ENCODE peak calls at places on chromosomes 4 and X, in five cellular contexts. One of them, this sample, is unnamed. For H3K4me1 and H3K9me3, the result is how much of the 10 kb centered on the place peaks cover.

GRCh38 chr4:8917868-8918783 is 46.5 kb upstream of the HMX1 start:
- DNase-seq in GM23248: peak
- DNase-seq in heart left ventricle: peak
- DNase-seq in lower lobe of right lung: peak
- DNase-seq in mammary epithelial cell: peak
- DNase-seq in this sample: peak

GRCh38 chrX:28135378-28136047 is 154.3 kb upstream of the DCAF8L1 start:
- DNase-seq in GM23248: no peak
- DNase-seq in heart left ventricle: no peak
- DNase-seq in lower lobe of right lung: no peak
- DNase-seq in mammary epithelial cell: no peak
- DNase-seq in this sample: no peak

GRCh38 chr4:186759990-186760389 is 36.3 kb upstream of the FAT1 start:
- DNase-seq in GM23248: no peak
- DNase-seq in heart left ventricle: no peak
- DNase-seq in lower lobe of right lung: no peak
- DNase-seq in mammary epithelial cell: no peak
- DNase-seq in this sample: no peak

GRCh38 chr4:47968847-47969246 is 47.6 kb downstream of the CNGA1 start:
- DNase-seq in GM23248: no peak
- DNase-seq in heart left ventricle: no peak
- DNase-seq in lower lobe of right lung: no peak
- DNase-seq in mammary epithelial cell: no peak
- DNase-seq in this sample: no peak

GRCh38 chr4:162406637-162407370 is 243.0 kb upstream of the FSTL5 start:
- DNase-seq in GM23248: no peak
- DNase-seq in heart left ventricle: no peak
- DNase-seq in lower lobe of right lung: no peak
- DNase-seq in mammary epithelial cell: no peak
- DNase-seq in this sample: no peak

GRCh38 chr4:53309321-53310020 is 56.4 kb downstream of the SCFD2 start:
- DNase-seq in GM23248: peak
- DNase-seq in heart left ventricle: no peak
- DNase-seq in lower lobe of right lung: no peak
- DNase-seq in mammary epithelial cell: no peak
- DNase-seq in this sample: no peak

GRCh38 chrX:104098919-104099318 is 13.4 kb upstream of the ZCCHC18 start:
- DNase-seq in GM23248: no peak
- DNase-seq in heart left ventricle: no peak
- DNase-seq in lower lobe of right lung: no peak
- DNase-seq in mammary epithelial cell: no peak
- DNase-seq in this sample: no peak

GRCh38 chrX:77442728-77443127 is 4.5 kb upstream of the FGF16 start:
- DNase-seq in GM23248: peak
- DNase-seq in heart left ventricle: no peak
- DNase-seq in lower lobe of right lung: no peak
- DNase-seq in mammary epithelial cell: peak
- DNase-seq in this sample: no peak

GRCh38 chr4:125070869-125071268 is 243.9 kb upstream of the FAT4 start:
- DNase-seq in GM23248: no peak
- DNase-seq in heart left ventricle: no peak
- DNase-seq in lower lobe of right lung: no peak
- DNase-seq in mammary epithelial cell: no peak
- DNase-seq in this sample: no peak

GRCh38 chr4:80011636-80012236 is 61.3 kb downstream of the ANTXR2 start:
- DNase-seq in GM23248: peak
- DNase-seq in heart left ventricle: no peak
- DNase-seq in lower lobe of right lung: no peak
- DNase-seq in mammary epithelial cell: no peak
- DNase-seq in this sample: no peak

GRCh38 chr4:27088491-27088890 is 227.8 kb downstream of the STIM2 start:
- DNase-seq in GM23248: no peak
- DNase-seq in heart left ventricle: no peak
- DNase-seq in lower lobe of right lung: no peak
- DNase-seq in mammary epithelial cell: no peak
- DNase-seq in this sample: no peak

GRCh38 chr4:13481569-13481968 is 2.6 kb downstream of the RAB28 start:
- DNase-seq in GM23248: peak
- DNase-seq in heart left ventricle: no peak
- DNase-seq in lower lobe of right lung: no peak
- DNase-seq in mammary epithelial cell: peak
- DNase-seq in this sample: no peak

GRCh38 chrX:119981286-119982070 is 37.9 kb upstream of the NKAP start:
- DNase-seq in GM23248: peak
- DNase-seq in heart left ventricle: no peak
- DNase-seq in lower lobe of right lung: no peak
- DNase-seq in mammary epithelial cell: peak
- DNase-seq in this sample: peak

GRCh38 chrX:20230406-20230805 is 36.3 kb downstream of the RPS6KA3 start:
- DNase-seq in GM23248: no peak
- DNase-seq in heart left ventricle: no peak
- DNase-seq in lower lobe of right lung: no peak
- DNase-seq in mammary epithelial cell: no peak
- DNase-seq in this sample: no peak

GRCh38 chr4:98722000-98722399 is 63.6 kb upstream of the TSPAN5 start:
- DNase-seq in GM23248: peak
- DNase-seq in heart left ventricle: no peak
- DNase-seq in lower lobe of right lung: no peak
- DNase-seq in mammary epithelial cell: peak
- DNase-seq in this sample: no peak

GRCh38 chr4:3644849-3645627 is 112.8 kb upstream of the LRPAP1 start:
- DNase-seq in GM23248: peak
- DNase-seq in heart left ventricle: no peak
- DNase-seq in lower lobe of right lung: no peak
- DNase-seq in mammary epithelial cell: no peak
- DNase-seq in this sample: no peak

GRCh38 chrX:38800981-38801845 is at the start of gene MID1IP1:
- DNase-seq in GM23248: peak
- DNase-seq in heart left ventricle: peak
- DNase-seq in lower lobe of right lung: peak
- DNase-seq in mammary epithelial cell: peak
- DNase-seq in this sample: peak

GRCh38 chrX:124405868-124406267 is 59.5 kb downstream of the SH2D1A start:
- DNase-seq in GM23248: no peak
- DNase-seq in heart left ventricle: no peak
- DNase-seq in lower lobe of right lung: no peak
- DNase-seq in mammary epithelial cell: no peak
- DNase-seq in this sample: no peak

GRCh38 chr4:121113680-121114079 is 41.3 kb upstream of the NDNF start:
- DNase-seq in GM23248: no peak
- DNase-seq in heart left ventricle: no peak
- DNase-seq in lower lobe of right lung: no peak
- DNase-seq in mammary epithelial cell: no peak
- DNase-seq in this sample: no peak

GRCh38 chr4:8435656-8436121 is 4.8 kb downstream of the ACOX3 start:
- DNase-seq in GM23248: peak
- DNase-seq in heart left ventricle: no peak
- DNase-seq in lower lobe of right lung: no peak
- DNase-seq in mammary epithelial cell: peak
- DNase-seq in this sample: peak

GRCh38 chrX:56130013-56130412 is 102.1 kb upstream of the KLF8 start:
- DNase-seq in GM23248: no peak
- DNase-seq in heart left ventricle: no peak
- DNase-seq in lower lobe of right lung: no peak
- DNase-seq in mammary epithelial cell: no peak
- DNase-seq in this sample: no peak

GRCh38 chrX:68995780-68996551 is 167.1 kb downstream of the EFNB1 start:
- DNase-seq in GM23248: no peak
- DNase-seq in heart left ventricle: peak
- DNase-seq in lower lobe of right lung: no peak
- DNase-seq in mammary epithelial cell: peak
- DNase-seq in this sample: no peak

GRCh38 chrX:132023117-132023895 is at the start of gene STK26:
- DNase-seq in GM23248: peak
- DNase-seq in heart left ventricle: peak
- DNase-seq in lower lobe of right lung: peak
- DNase-seq in mammary epithelial cell: peak
- DNase-seq in this sample: peak

GRCh38 chr4:183601381-183601780 is 57.6 kb downstream of the RWDD4 start:
- DNase-seq in GM23248: no peak
- DNase-seq in heart left ventricle: no peak
- DNase-seq in lower lobe of right lung: no peak
- DNase-seq in mammary epithelial cell: no peak
- DNase-seq in this sample: no peak

GRCh38 chr4:74464291-74464690 is 19.4 kb downstream of the AREG start:
- DNase-seq in GM23248: no peak
- DNase-seq in heart left ventricle: no peak
- DNase-seq in lower lobe of right lung: no peak
- DNase-seq in mammary epithelial cell: no peak
- DNase-seq in this sample: no peak
- H3K4me1 ChIP-seq in GM23248: under half
- H3K4me1 ChIP-seq in heart left ventricle: under half
- H3K4me1 ChIP-seq in lower lobe of right lung: under half
- H3K4me1 ChIP-seq in mammary epithelial cell: under half
- H3K4me1 ChIP-seq in this sample: under half

DNA sequence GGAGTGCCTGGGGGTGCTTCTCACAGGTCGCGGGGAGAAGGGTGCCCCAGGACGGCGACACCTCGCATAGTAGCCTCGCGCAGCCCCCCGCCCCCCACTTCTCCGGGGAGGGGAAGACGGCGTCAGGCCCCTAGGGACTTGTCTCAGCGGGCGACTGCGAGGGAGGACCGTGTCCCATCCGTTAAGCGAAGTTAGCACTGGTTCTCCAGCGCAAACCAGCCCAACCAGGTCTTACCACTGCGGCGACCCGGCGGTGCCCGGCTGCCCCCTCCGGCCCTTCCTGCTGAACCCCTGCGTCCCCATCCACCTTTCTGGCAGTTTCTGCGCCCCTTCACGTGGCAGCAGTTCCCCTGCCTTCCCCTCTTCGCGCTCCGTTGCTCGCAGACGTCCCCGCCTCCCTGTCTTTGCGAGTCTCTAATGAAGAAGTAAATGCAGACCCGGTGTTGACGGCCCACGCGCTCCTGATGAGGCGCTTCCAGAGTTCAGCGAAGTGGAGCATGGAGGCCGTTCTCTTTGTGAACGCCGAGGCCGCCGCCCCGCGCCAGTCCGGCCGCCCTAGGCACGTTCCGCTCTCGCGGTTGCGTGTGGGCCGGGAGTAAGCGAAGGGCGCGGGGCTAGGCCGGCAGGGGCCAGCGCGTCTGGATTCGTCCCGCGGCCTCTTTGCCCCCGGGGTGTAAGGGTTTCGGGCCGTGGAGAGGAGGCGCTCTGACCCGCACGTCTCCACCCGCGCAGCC is 3.0 kb downstream of the SLIT2 start:
- DNase-seq in GM23248: peak
- DNase-seq in heart left ventricle: peak
- DNase-seq in lower lobe of right lung: peak
- DNase-seq in mammary epithelial cell: no peak
- DNase-seq in this sample: no peak
- H3K9me3 ChIP-seq in GM23248: under half
- H3K9me3 ChIP-seq in heart left ventricle: under half
- H3K9me3 ChIP-seq in lower lobe of right lung: under half
- H3K9me3 ChIP-seq in mammary epithelial cell: under half
- H3K9me3 ChIP-seq in this sample: under half

DNA sequence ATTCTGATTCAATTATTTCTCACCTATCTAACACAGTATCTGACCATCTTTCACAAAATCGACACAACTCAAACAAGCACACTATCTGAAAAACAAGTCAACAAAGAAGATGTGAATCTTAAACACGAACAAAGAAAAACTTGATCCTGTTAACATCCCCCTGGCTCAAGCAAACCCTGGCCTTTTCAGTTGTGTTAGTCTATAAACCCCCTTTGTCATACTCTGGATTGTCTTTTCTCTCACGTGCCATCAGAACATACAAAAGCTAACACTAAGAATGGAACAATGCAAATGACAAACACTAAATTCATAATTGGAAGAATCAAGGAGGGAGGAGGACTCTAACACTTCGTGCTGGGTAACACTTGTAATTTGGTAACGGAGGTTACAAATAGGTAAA is 168.7 kb downstream of the GASK1B start:
- DNase-seq in GM23248: no peak
- DNase-seq in heart left ventricle: no peak
- DNase-seq in lower lobe of right lung: no peak
- DNase-seq in mammary epithelial cell: no peak
- DNase-seq in this sample: no peak
- H3K4me1 ChIP-seq in GM23248: under half
- H3K4me1 ChIP-seq in heart left ventricle: under half
- H3K4me1 ChIP-seq in lower lobe of right lung: under half
- H3K4me1 ChIP-seq in mammary epithelial cell: under half
- H3K4me1 ChIP-seq in this sample: under half

GRCh38 chr4:206054-206453 is 81.8 kb downstream of the ZNF718 start:
- DNase-seq in GM23248: no peak
- DNase-seq in heart left ventricle: no peak
- DNase-seq in lower lobe of right lung: no peak
- DNase-seq in mammary epithelial cell: no peak
- DNase-seq in this sample: no peak

GRCh38 chr4:205097-205756 is 80.9 kb downstream of the ZNF718 start:
- DNase-seq in GM23248: no peak
- DNase-seq in heart left ventricle: no peak
- DNase-seq in lower lobe of right lung: no peak
- DNase-seq in mammary epithelial cell: no peak
- DNase-seq in this sample: no peak

GRCh38 chr4:200936-201335 is 76.6 kb downstream of the ZNF718 start:
- DNase-seq in GM23248: no peak
- DNase-seq in heart left ventricle: no peak
- DNase-seq in lower lobe of right lung: no peak
- DNase-seq in mammary epithelial cell: no peak
- DNase-seq in this sample: no peak
- H3K9me3 ChIP-seq in GM23248: under half
- H3K9me3 ChIP-seq in heart left ventricle: under half
- H3K9me3 ChIP-seq in lower lobe of right lung: half or more
- H3K9me3 ChIP-seq in mammary epithelial cell: under half
- H3K9me3 ChIP-seq in this sample: under half

GRCh38 chrX:48938721-48939416 is 18.5 kb downstream of the OTUD5 start:
- DNase-seq in GM23248: no peak
- DNase-seq in heart left ventricle: no peak
- DNase-seq in lower lobe of right lung: no peak
- DNase-seq in mammary epithelial cell: no peak
- DNase-seq in this sample: peak

GRCh38 chrX:48936429-48937064 is 17.7 kb upstream of the PIM2 start:
- DNase-seq in GM23248: no peak
- DNase-seq in heart left ventricle: no peak
- DNase-seq in lower lobe of right lung: no peak
- DNase-seq in mammary epithelial cell: no peak
- DNase-seq in this sample: no peak

GRCh38 chrX:48939417-48940228 is 17.8 kb downstream of the OTUD5 start:
- DNase-seq in GM23248: no peak
- DNase-seq in heart left ventricle: no peak
- DNase-seq in lower lobe of right lung: no peak
- DNase-seq in mammary epithelial cell: no peak
- DNase-seq in this sample: peak

GRCh38 chrX:48934581-48935331 is 15.9 kb upstream of the PIM2 start:
- DNase-seq in GM23248: no peak
- DNase-seq in heart left ventricle: no peak
- DNase-seq in lower lobe of right lung: no peak
- DNase-seq in mammary epithelial cell: no peak
- DNase-seq in this sample: no peak

GRCh38 chrX:48937065-48937907 is 18.5 kb upstream of the PIM2 start:
- DNase-seq in GM23248: peak
- DNase-seq in heart left ventricle: peak
- DNase-seq in lower lobe of right lung: peak
- DNase-seq in mammary epithelial cell: no peak
- DNase-seq in this sample: peak
- H3K4me1 ChIP-seq in GM23248: under half
- H3K4me1 ChIP-seq in heart left ventricle: under half
- H3K4me1 ChIP-seq in lower lobe of right lung: under half
- H3K4me1 ChIP-seq in mammary epithelial cell: under half
- H3K4me1 ChIP-seq in this sample: half or more